ENCODE peak calls at places on chromosomes 11 and 22, in six cellular contexts. One of them, this sample, is unnamed.

GRCh38 chr22:39731481-39731880 is 160.9 kb downstream of the CACNA1I start:
- DNase-seq in breast epithelium: no peak
- DNase-seq in tibial nerve: no peak
- DNase-seq in GM12865: no peak
- DNase-seq in activated CD4-positive, alpha-beta T cell treated with anti-CD3 and anti-CD28 coated beads for 24 hours: no peak
- DNase-seq in LHCN-M2: no peak
- DNase-seq in this sample: no peak

GRCh38 chr22:24120029-24120428 is 61.3 kb upstream of the SUSD2 start:
- DNase-seq in activated CD4-positive, alpha-beta T cell treated with anti-CD3 and anti-CD28 coated beads for 24 hours: no peak
- DNase-seq in GM12865: no peak
- DNase-seq in tibial nerve: no peak
- DNase-seq in breast epithelium: no peak
- DNase-seq in LHCN-M2: no peak
- DNase-seq in this sample: no peak

GRCh38 chr11:123193742-123194141 is 1.3 kb downstream of the CLMP start:
- DNase-seq in breast epithelium: no peak
- DNase-seq in GM12865: no peak
- DNase-seq in activated CD4-positive, alpha-beta T cell treated with anti-CD3 and anti-CD28 coated beads for 24 hours: no peak
- DNase-seq in LHCN-M2: no peak
- DNase-seq in tibial nerve: no peak
- DNase-seq in this sample: no peak

GRCh38 chr11:46665356-46665755 is 35.1 kb downstream of the ARHGAP1 start:
- DNase-seq in GM12865: no peak
- DNase-seq in tibial nerve: no peak
- DNase-seq in LHCN-M2: no peak
- DNase-seq in breast epithelium: no peak
- DNase-seq in activated CD4-positive, alpha-beta T cell treated with anti-CD3 and anti-CD28 coated beads for 24 hours: no peak
- DNase-seq in this sample: no peak

GRCh38 chr11:58652726-58653280 is 30.3 kb downstream of the CNTF start:
- DNase-seq in GM12865: no peak
- DNase-seq in breast epithelium: no peak
- DNase-seq in tibial nerve: no peak
- DNase-seq in LHCN-M2: no peak
- DNase-seq in activated CD4-positive, alpha-beta T cell treated with anti-CD3 and anti-CD28 coated beads for 24 hours: no peak
- DNase-seq in this sample: no peak

GRCh38 chr11:114089748-114090147 is 30.2 kb downstream of the ZBTB16 start:
- DNase-seq in tibial nerve: no peak
- DNase-seq in LHCN-M2: no peak
- DNase-seq in GM12865: no peak
- DNase-seq in activated CD4-positive, alpha-beta T cell treated with anti-CD3 and anti-CD28 coated beads for 24 hours: no peak
- DNase-seq in breast epithelium: no peak
- DNase-seq in this sample: no peak

GRCh38 chr11:2298131-2298794 is 3.5 kb downstream of the C11orf21 start:
- DNase-seq in GM12865: no peak
- DNase-seq in tibial nerve: no peak
- DNase-seq in breast epithelium: peak; percentile 13
- DNase-seq in LHCN-M2: no peak
- DNase-seq in activated CD4-positive, alpha-beta T cell treated with anti-CD3 and anti-CD28 coated beads for 24 hours: no peak
- DNase-seq in this sample: no peak

GRCh38 chr11:8262552-8263108 is 1.0 kb downstream of the LMO1 start:
- DNase-seq in GM12865: peak; percentile 21
- DNase-seq in tibial nerve: no peak
- DNase-seq in activated CD4-positive, alpha-beta T cell treated with anti-CD3 and anti-CD28 coated beads for 24 hours: peak; percentile 9
- DNase-seq in LHCN-M2: peak; percentile 17
- DNase-seq in breast epithelium: no peak
- DNase-seq in this sample: no peak

GRCh38 chr11:114156131-114156581 is 96.6 kb downstream of the ZBTB16 start:
- DNase-seq in LHCN-M2: no peak
- DNase-seq in activated CD4-positive, alpha-beta T cell treated with anti-CD3 and anti-CD28 coated beads for 24 hours: no peak
- DNase-seq in tibial nerve: no peak
- DNase-seq in breast epithelium: peak; percentile 66
- DNase-seq in GM12865: no peak
- DNase-seq in this sample: no peak

GRCh38 chr11:16356751-16357365 is 512 bp upstream of the SOX6 start:
- DNase-seq in activated CD4-positive, alpha-beta T cell treated with anti-CD3 and anti-CD28 coated beads for 24 hours: no peak
- DNase-seq in breast epithelium: no peak
- DNase-seq in tibial nerve: no peak
- DNase-seq in GM12865: no peak
- DNase-seq in LHCN-M2: no peak
- DNase-seq in this sample: no peak

GRCh38 chr22:27113211-27114030 is 456.0 kb downstream of the MIAT start:
- DNase-seq in breast epithelium: peak; percentile 85
- DNase-seq in GM12865: no peak
- DNase-seq in activated CD4-positive, alpha-beta T cell treated with anti-CD3 and anti-CD28 coated beads for 24 hours: no peak
- DNase-seq in tibial nerve: peak; percentile 39
- DNase-seq in LHCN-M2: peak; percentile 94
- DNase-seq in this sample: no peak

GRCh38 chr22:23394525-23395326 is 185.4 kb downstream of the IGLL1 start:
- DNase-seq in LHCN-M2: no peak
- DNase-seq in breast epithelium: no peak
- DNase-seq in activated CD4-positive, alpha-beta T cell treated with anti-CD3 and anti-CD28 coated beads for 24 hours: no peak
- DNase-seq in GM12865: no peak
- DNase-seq in tibial nerve: no peak
- DNase-seq in this sample: no peak

This sample was measured in D721Med.